ENCODE peak calls at places on chromosomes 1 and 21, in ten cellular contexts. I, U, B, Q, J, G, D, R, Z and Y are unnamed samples.

GRCh38 chr1:111161843-111162242 is 21.8 kb downstream of the CEPT1 start:
- DNase-seq in I (no peak), U (no peak), B (no peak), Q (no peak), J (peak), G (no peak), D (no peak), R (no peak), Z (peak), Y (no peak)

GRCh38 chr1:43370564-43370963 is 2.8 kb upstream of the ELOVL1 start:
- DNase-seq in I (no peak), U (no peak), B (no peak), Q (no peak), J (peak), G (no peak), D (no peak), R (no peak), Z (no peak), Y (no peak)

GRCh38 chr1:37483785-37484184 is 9.4 kb downstream of the ZC3H12A start:
- DNase-seq in I (no peak), U (no peak), B (no peak), Q (no peak), J (no peak), G (no peak), D (no peak), R (no peak), Z (no peak), Y (no peak)

GRCh38 chr1:227893696-227894305 is 53.9 kb downstream of the WNT9A start:
- DNase-seq in I (no peak), U (no peak), B (no peak), Q (no peak), J (no peak), G (no peak), D (no peak), R (no peak), Z (no peak), Y (no peak)

GRCh38 chr1:77465922-77466321 is 184.1 kb downstream of the AK5 start:
- DNase-seq in I (no peak), U (no peak), B (no peak), Q (no peak), J (no peak), G (no peak), D (no peak), R (no peak), Z (no peak), Y (no peak)

GRCh38 chr1:7187121-7187510 is 401.9 kb downstream of the CAMTA1 start:
- DNase-seq in I (no peak), U (no peak), B (no peak), Q (no peak), J (no peak), G (no peak), D (no peak), R (no peak), Z (no peak), Y (no peak)

GRCh38 chr1:47881505-47882442 is 115.4 kb downstream of the TRABD2B start:
- DNase-seq in I (no peak), U (no peak), B (no peak), Q (no peak), J (no peak), G (no peak), D (no peak), R (no peak), Z (peak), Y (no peak)

GRCh38 chr1:96048572-96048971 is 673.0 kb upstream of the PTBP2 start:
- DNase-seq in I (no peak), U (no peak), B (no peak), Q (no peak), J (no peak), G (no peak), D (no peak), R (no peak), Z (no peak), Y (no peak)

GRCh38 chr1:15027515-15027948 is 126.0 kb upstream of the TMEM51 start:
- DNase-seq in I (peak), U (peak), B (peak), Q (peak), J (peak), G (peak), D (no peak), R (peak), Z (peak), Y (no peak)

GRCh38 chr1:164969256-164969655 is 387.3 kb downstream of the LMX1A start:
- DNase-seq in I (no peak), U (no peak), B (no peak), Q (no peak), J (peak), G (no peak), D (no peak), R (no peak), Z (no peak), Y (no peak)

GRCh38 chr21:16239659-16240265 is 510.0 kb downstream of the USP25 start:
- DNase-seq in I (no peak), U (no peak), B (no peak), Q (no peak), J (peak), G (peak), D (no peak), R (no peak), Z (no peak), Y (no peak)

GRCh38 chr21:28419811-28420210 is 572.9 kb downstream of the LTN1 start:
- DNase-seq in I (no peak), U (no peak), B (no peak), Q (no peak), J (no peak), G (peak), D (no peak), R (no peak), Z (no peak), Y (no peak)

GRCh38 chr1:31930827-31931226 is 7.3 kb downstream of the PTP4A2 start:
- DNase-seq in I (no peak), U (no peak), B (peak), Q (no peak), J (no peak), G (no peak), D (no peak), R (no peak), Z (no peak), Y (no peak)

GRCh38 chr1:182035097-182035770 is 26.3 kb downstream of the ZNF648 start:
- DNase-seq in I (no peak), U (no peak), B (no peak), Q (no peak), J (peak), G (no peak), D (peak), R (peak), Z (no peak), Y (no peak)

GRCh38 chr1:225460737-225461532 is 33.1 kb upstream of the LBR start:
- DNase-seq in I (no peak), U (peak), B (no peak), Q (no peak), J (no peak), G (peak), D (no peak), R (peak), Z (no peak), Y (no peak)

GRCh38 chr1:109623601-109624161 is 4.0 kb downstream of the AMPD2 start:
- DNase-seq in I (no peak), U (no peak), B (no peak), Q (no peak), J (no peak), G (no peak), D (no peak), R (peak), Z (no peak), Y (no peak)

GRCh38 chr1:92834617-92835016 is 2.8 kb downstream of the RPL5 start:
- DNase-seq in I (no peak), U (no peak), B (no peak), Q (no peak), J (no peak), G (no peak), D (no peak), R (no peak), Z (no peak), Y (no peak)

GRCh38 chr21:18245493-18245967 is 897 bp downstream of the CHODL start:
- DNase-seq in I (no peak), U (peak), B (no peak), Q (no peak), J (peak), G (no peak), D (no peak), R (no peak), Z (no peak), Y (no peak)

GRCh38 chr1:39762550-39763540 is 8.3 kb downstream of the OXCT2 start:
- DNase-seq in I (no peak), U (no peak), B (no peak), Q (no peak), J (no peak), G (no peak), D (no peak), R (no peak), Z (no peak), Y (no peak)

GRCh38 chr1:56788588-56788987 is 30.6 kb downstream of the FYB2 start:
- DNase-seq in I (no peak), U (peak), B (peak), Q (peak), J (no peak), G (peak), D (no peak), R (no peak), Z (no peak), Y (no peak)

GRCh38 chr1:210222288-210223006 is 10.1 kb upstream of the SERTAD4 start:
- DNase-seq in I (no peak), U (peak), B (no peak), Q (peak), J (peak), G (peak), D (peak), R (no peak), Z (no peak), Y (no peak)

GRCh38 chr1:47002211-47002610 is 21.3 kb upstream of the CYP4X1 start:
- DNase-seq in I (no peak), U (no peak), B (no peak), Q (no peak), J (no peak), G (peak), D (peak), R (no peak), Z (no peak), Y (no peak)

GRCh38 chr1:7470904-7471638 is 300.0 kb upstream of the VAMP3 start:
- DNase-seq in I (peak), U (peak), B (peak), Q (peak), J (no peak), G (peak), D (no peak), R (no peak), Z (peak), Y (no peak)

GRCh38 chr1:237154173-237154572 is 112.2 kb downstream of the RYR2 start:
- DNase-seq in I (no peak), U (peak), B (no peak), Q (no peak), J (no peak), G (no peak), D (no peak), R (no peak), Z (peak), Y (peak)

GRCh38 chr1:26991310-26992116 is 2.0 kb upstream of the TRNP1 start:
- DNase-seq in I (no peak), U (peak), B (no peak), Q (no peak), J (no peak), G (peak), D (no peak), R (no peak), Z (peak), Y (no peak)

GRCh38 chr1:216723274-216723780 is at the start of gene ESRRG:
- DNase-seq in I (no peak), U (peak), B (no peak), Q (peak), J (peak), G (no peak), D (peak), R (no peak), Z (peak), Y (peak)

GRCh38 chr1:91725961-91726704 is 159.8 kb downstream of the TGFBR3 start:
- DNase-seq in I (no peak), U (peak), B (peak), Q (no peak), J (no peak), G (no peak), D (no peak), R (no peak), Z (peak), Y (no peak)

GRCh38 chr1:76680676-76681075 is 186.6 kb upstream of the ST6GALNAC5 start:
- DNase-seq in I (no peak), U (no peak), B (no peak), Q (no peak), J (no peak), G (no peak), D (no peak), R (no peak), Z (no peak), Y (no peak)

DNA sequence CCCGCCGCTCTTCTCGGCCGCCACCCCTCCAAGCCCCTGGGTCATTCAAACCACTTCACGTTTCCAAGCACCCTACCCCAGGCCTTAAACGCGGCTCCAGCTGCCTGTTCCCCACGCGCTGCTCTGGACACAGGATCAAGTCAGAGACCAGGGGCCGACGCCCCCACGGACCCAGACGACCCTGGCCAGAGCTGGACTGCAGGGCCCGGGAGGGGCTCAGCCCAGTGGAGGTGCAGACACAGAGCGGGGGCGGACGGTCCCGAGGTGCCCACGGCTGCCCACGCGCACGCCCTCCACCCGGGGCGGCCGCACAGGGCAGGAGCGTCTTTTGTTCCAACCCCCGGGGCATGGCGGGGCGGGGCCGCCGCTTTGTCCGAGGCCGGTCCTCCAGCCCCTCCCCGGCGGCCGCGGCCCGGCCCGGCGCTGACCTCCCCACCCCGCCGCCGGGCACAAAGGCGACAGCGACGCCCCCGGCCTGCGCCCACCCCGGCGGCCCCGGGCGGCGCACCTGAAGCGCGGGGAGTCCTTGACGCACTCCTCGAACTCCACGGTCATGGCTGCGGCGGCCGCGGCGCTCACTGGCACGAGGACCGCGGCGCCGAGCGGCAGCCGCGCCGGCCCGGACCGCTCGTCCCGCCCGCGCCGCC is 346 bp downstream of the ACAP3 start:
- DNase-seq in I (no peak), U (no peak), B (peak), Q (peak), J (no peak), G (peak), D (no peak), R (no peak), Z (no peak), Y (peak)
- H3K9ac ChIP-seq in I (peak), U (peak), B (peak), Q (peak), J (peak), G (peak), D (peak), R (peak), Z (peak), Y (peak)

GRCh38 chr1:178086294-178087255 is 7.3 kb upstream of the RASAL2 start:
- DNase-seq in I (no peak), U (peak), B (no peak), Q (no peak), J (no peak), G (no peak), D (no peak), R (no peak), Z (peak), Y (no peak)
- H3K9ac ChIP-seq in I (no peak), U (peak), B (no peak), Q (no peak), J (no peak), G (no peak), D (no peak), R (no peak), Z (no peak), Y (no peak)

DNA sequence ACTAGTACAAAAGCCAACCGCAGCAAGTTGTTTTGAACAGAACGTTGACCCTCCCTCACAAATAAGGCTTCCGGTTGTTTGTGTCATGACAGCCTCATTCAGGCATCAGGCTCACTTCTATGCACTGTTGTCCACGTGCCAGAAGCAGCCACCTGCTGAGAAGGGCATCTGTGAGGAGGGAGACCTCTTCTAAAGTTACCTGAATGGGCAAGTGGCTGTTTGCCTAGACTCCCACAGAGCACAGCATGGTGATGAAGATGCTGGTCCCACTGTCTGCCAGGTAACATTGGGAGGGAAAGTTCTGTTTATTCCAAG is 176.1 kb downstream of the CLIC6 start:
- DNase-seq in I (no peak), U (no peak), B (no peak), Q (no peak), J (no peak), G (no peak), D (no peak), R (no peak), Z (no peak), Y (peak)
- H3K9ac ChIP-seq in I (peak), U (no peak), B (no peak), Q (peak), J (no peak), G (no peak), D (no peak), R (no peak), Z (no peak), Y (no peak)

GRCh38 chr1:188583133-188583532 is 1754.4 kb downstream of the PLA2G4A start:
- DNase-seq in I (no peak), U (no peak), B (no peak), Q (no peak), J (no peak), G (no peak), D (no peak), R (no peak), Z (no peak), Y (no peak)
- H3K9ac ChIP-seq in I (no peak), U (no peak), B (no peak), Q (no peak), J (no peak), G (no peak), D (no peak), R (no peak), Z (no peak), Y (no peak)

GRCh38 chr1:33295023-33295422 is 25.9 kb downstream of the A3GALT2 start:
- DNase-seq in I (no peak), U (no peak), B (no peak), Q (no peak), J (no peak), G (no peak), D (no peak), R (no peak), Z (no peak), Y (no peak)
- H3K9ac ChIP-seq in I (no peak), U (no peak), B (no peak), Q (no peak), J (no peak), G (no peak), D (no peak), R (no peak), Z (no peak), Y (no peak)

DNA sequence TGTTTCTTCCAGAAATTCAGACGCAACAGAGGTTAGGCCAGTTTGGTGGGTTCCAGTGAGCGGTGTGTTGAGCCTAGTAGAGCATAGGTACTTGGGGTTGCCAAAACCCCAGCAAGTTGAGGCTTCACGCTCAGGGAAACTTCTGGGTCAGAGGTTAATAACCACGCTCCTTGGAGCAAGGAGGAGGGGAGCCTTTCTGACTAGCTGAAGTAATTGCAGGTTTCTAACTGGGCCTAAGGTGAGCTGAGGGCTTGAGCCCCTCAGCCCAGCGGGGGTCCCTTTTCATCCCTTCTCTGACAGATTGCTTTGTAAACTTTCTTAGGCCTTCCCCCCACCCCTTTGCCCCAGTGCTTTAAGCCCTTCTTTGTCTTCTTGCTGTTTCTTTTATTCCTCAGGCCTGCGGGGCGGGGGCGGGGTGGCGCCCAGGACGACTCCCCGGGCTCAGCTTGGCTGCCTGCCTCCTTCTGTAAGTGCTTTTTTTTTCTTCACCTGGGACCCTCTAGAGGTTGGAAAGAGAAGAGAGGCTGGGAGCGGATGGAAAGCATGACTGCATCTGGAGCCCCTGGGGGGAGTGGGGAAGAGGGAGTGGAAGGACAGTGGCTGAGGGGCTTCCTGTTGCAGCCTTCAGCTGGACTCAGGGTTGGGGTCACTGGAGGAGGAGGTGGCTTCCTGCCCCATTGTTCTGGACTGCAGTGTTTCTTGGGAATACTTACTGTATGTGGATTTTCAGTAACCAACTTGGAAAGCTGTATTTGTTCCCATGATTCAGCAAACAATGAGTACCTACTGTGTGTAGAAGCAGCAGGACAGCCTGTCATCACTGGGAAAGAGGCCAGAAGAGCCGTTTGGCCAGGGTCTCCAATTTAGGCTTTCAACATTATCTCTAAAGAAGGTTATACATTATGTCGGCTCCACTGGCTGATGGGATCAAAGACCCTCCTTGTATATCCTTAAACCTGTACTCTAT is 1.4 kb upstream of the ZNF436 start:
- DNase-seq in I (no peak), U (peak), B (peak), Q (no peak), J (peak), G (peak), D (peak), R (no peak), Z (no peak), Y (no peak)
- H3K9ac ChIP-seq in I (peak), U (no peak), B (no peak), Q (peak), J (peak), G (peak), D (no peak), R (peak), Z (peak), Y (no peak)

DNA sequence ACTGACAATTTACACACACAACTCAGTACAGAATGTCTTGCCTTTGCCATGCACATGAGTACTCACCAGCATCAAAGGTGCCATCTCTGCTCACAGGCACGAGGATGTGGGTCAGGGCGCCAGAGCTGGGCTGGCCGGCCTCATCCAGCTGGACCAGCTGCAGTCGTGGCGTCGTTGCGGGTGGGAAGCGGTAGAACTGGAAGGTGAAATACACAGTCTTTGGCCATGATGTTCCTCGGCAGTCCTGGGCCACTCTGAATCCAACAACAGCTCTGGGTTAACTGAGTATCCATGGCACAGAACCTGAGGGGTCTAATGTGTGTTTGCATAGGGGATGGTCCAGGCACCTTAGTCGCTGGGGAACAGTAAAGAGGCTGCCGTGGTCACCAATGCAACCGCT is 87.7 kb downstream of the NPHP4 start:
- DNase-seq in I (no peak), U (no peak), B (no peak), Q (no peak), J (no peak), G (no peak), D (no peak), R (no peak), Z (no peak), Y (no peak)
- H3K9ac ChIP-seq in I (no peak), U (no peak), B (no peak), Q (no peak), J (no peak), G (no peak), D (no peak), R (no peak), Z (no peak), Y (no peak)